ENCODE peak calls at places on chromosomes 7 and 10, in five cellular contexts. L, N, T, Y and O are unnamed samples.

GRCh38 chr7:32871624-32872371 is 19.8 kb downstream of the KBTBD2 start:
- DNase-seq in L (no peak), N (no peak), T (no peak), Y (no peak), O (no peak)

GRCh38 chr7:37524056-37524455 is 75.4 kb upstream of the ELMO1 start:
- DNase-seq in L (no peak), N (no peak), T (no peak), Y (no peak), O (no peak)

GRCh38 chr10:77669892-77670291 is 32.3 kb upstream of the KCNMA1 start:
- DNase-seq in L (no peak), N (no peak), T (no peak), Y (no peak), O (no peak)

GRCh38 chr10:46240684-46241565 is 45.9 kb upstream of the ANTXRL start:
- DNase-seq in L (no peak), N (no peak), T (no peak), Y (no peak), O (peak)

GRCh38 chr10:119283818-119284217 is 76.4 kb downstream of the GRK5 start:
- DNase-seq in L (no peak), N (no peak), T (no peak), Y (peak), O (no peak)

GRCh38 chr7:153066711-153067110 is 307.2 kb downstream of the ACTR3B start:
- DNase-seq in L (no peak), N (no peak), T (no peak), Y (no peak), O (no peak)

GRCh38 chr10:78385599-78385998 is 351.9 kb downstream of the RPS24 start:
- DNase-seq in L (no peak), N (no peak), T (no peak), Y (no peak), O (no peak)

GRCh38 chr7:4633012-4633411 is 49.1 kb upstream of the FOXK1 start:
- DNase-seq in L (no peak), N (peak), T (peak), Y (no peak), O (no peak)

GRCh38 chr7:40815022-40815421 is 680.2 kb downstream of the SUGCT start:
- DNase-seq in L (no peak), N (no peak), T (no peak), Y (no peak), O (no peak)

GRCh38 chr7:29865526-29865925 is 59.2 kb downstream of the WIPF3 start:
- DNase-seq in L (no peak), N (no peak), T (no peak), Y (no peak), O (no peak)

GRCh38 chr7:125599387-125599786 is 669.8 kb upstream of the POT1 start:
- DNase-seq in L (no peak), N (no peak), T (peak), Y (no peak), O (no peak)

GRCh38 chr10:72611783-72612182 is 14.1 kb downstream of the MICU1 start:
- DNase-seq in L (no peak), N (no peak), T (no peak), Y (no peak), O (no peak)

GRCh38 chr7:3067193-3067592 is 23.5 kb upstream of the CARD11 start:
- DNase-seq in L (no peak), N (no peak), T (no peak), Y (no peak), O (no peak)

GRCh38 chr7:137890449-137890916 is 43.7 kb upstream of the DGKI start:
- DNase-seq in L (no peak), N (no peak), T (no peak), Y (no peak), O (no peak)

GRCh38 chr7:135801045-135801693 is 52.6 kb upstream of the FAM180A start:
- DNase-seq in L (no peak), N (peak), T (peak), Y (no peak), O (no peak)

GRCh38 chr10:13404791-13405190 is 56.7 kb upstream of the SEPHS1 start:
- DNase-seq in L (no peak), N (no peak), T (no peak), Y (no peak), O (no peak)

GRCh38 chr10:48612241-48612943 is 7.5 kb upstream of the ARHGAP22 start:
- DNase-seq in L (no peak), N (no peak), T (no peak), Y (no peak), O (no peak)

GRCh38 chr10:120456143-120456625 is 843 bp upstream of the PLPP4 start:
- DNase-seq in L (no peak), N (peak), T (no peak), Y (no peak), O (peak)

GRCh38 chr10:10204415-10204814 is 813.3 kb upstream of the CELF2 start:
- DNase-seq in L (no peak), N (no peak), T (no peak), Y (no peak), O (no peak)

GRCh38 chr10:53754851-53755250 is 982.3 kb upstream of the MBL2 start:
- DNase-seq in L (no peak), N (peak), T (no peak), Y (no peak), O (no peak)

GRCh38 chr10:47048533-47048905 is 137.3 kb downstream of the PTPN20 start:
- DNase-seq in L (no peak), N (peak), T (no peak), Y (no peak), O (no peak)

GRCh38 chr10:58897708-58898107 is 278.7 kb upstream of the PHYHIPL start:
- DNase-seq in L (no peak), N (no peak), T (no peak), Y (no peak), O (no peak)

GRCh38 chr7:16083931-16084330 is 337.4 kb downstream of the CRPPA start:
- DNase-seq in L (no peak), N (peak), T (no peak), Y (no peak), O (no peak)

GRCh38 chr7:41374150-41374848 is 328.6 kb downstream of the INHBA start:
- DNase-seq in L (no peak), N (no peak), T (no peak), Y (no peak), O (no peak)

GRCh38 chr7:123747620-123748141 is 1.1 kb downstream of the WASL start:
- DNase-seq in L (peak), N (peak), T (no peak), Y (peak), O (no peak)

GRCh38 chr10:69045441-69046300 is 42.2 kb upstream of the SRGN start:
- DNase-seq in L (peak), N (no peak), T (no peak), Y (no peak), O (no peak)

GRCh38 chr7:108171164-108171563 is 41.0 kb upstream of the LAMB4 start:
- DNase-seq in L (no peak), N (peak), T (no peak), Y (no peak), O (no peak)

GRCh38 chr7:45695249-45695995 is 121.3 kb downstream of the ADCY1 start:
- DNase-seq in L (no peak), N (no peak), T (no peak), Y (no peak), O (no peak)

DNA sequence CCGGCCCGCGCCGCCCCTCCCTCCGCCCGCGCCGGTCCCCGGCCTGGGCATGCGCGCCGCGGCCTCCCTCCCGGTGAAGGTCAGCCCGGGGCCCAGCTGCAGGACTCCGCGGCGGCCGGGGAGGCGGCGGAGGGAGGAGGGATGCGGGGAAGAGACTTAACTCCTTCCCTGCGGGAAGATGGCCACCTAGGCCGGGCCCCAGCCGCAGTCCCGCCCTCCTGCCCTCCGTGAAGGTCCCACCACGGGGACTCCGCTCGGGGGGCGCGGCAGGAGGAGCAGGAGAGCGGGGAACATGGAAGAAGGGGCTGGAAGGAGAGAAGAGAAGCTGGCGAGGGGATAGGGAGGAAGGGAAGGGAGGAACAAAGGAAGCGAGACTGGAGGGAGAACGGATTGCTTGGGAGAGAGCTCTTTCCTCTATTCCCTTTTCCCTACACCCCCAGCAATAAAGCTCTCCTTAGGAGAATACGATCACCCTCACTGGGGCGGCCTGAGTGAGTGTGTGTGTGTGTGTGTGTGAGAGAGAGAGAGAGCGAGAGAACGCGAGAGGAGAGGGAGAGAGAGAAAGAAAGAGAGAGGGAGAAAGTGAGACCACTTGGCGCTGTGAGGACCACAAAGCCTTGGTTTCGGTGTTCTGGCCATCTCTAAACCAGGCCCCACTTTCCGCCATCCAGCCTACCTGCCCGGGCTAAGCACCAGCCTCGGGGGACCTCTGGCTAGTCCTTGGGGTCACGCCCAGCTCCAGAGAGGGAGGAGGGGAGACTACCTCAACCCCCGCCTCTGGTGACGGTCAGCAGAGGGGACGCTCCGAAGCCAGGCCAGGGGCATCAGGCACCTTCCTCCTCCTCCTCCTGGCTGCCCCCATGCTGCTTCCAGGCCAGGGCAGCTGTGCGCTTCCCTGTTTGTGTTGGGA is 3.7 kb upstream of the SMARCD3 start:
- DNase-seq in L (no peak), N (peak), T (no peak), Y (no peak), O (no peak)
- TF ChIP-seq POLR2AphosphoS5 in L (no peak), N (peak), T (no peak), Y (no peak), O (no peak)

GRCh38 chr10:24505759-24506158 is 217.9 kb downstream of the ARHGAP21 start:
- DNase-seq in L (no peak), N (no peak), T (no peak), Y (no peak), O (no peak)

GRCh38 chr10:24501312-24501711 is 222.4 kb downstream of the ARHGAP21 start:
- DNase-seq in L (no peak), N (no peak), T (no peak), Y (no peak), O (no peak)

DNA sequence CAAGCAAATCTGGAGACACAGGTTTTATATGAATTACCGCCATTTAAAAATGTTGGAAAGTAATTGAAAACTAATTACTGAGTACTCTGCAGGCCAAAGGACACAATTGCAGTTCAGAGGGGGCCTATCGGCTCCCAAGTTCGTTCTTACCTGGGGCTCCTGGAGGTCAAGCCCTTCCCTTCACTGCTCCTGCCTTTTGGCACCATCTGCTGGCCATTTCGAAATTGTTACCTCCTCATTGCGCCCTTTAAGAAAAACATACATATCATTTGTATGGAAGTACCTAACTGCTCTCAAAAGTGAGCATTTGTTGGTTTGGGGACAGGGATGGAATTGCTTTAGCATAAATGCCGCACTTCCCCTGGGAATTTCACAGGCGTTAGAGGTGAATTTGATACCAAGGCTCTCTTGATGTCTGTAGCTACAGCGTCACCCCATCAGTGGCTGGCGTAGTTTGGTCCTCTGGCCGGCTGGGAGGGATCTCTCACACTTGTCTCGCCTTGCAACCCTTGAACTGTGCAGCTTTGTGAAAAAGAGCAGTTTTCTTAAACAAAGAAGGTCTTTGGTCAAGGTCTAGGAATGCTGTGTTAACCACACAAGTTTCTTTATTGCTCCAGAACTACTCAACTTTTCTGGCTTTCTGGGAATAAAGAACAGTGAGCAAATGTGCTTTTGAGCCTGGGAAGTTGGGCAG is 219.9 kb downstream of the ARHGAP21 start:
- DNase-seq in L (no peak), N (peak), T (peak), Y (no peak), O (no peak)
- TF ChIP-seq CTCF in L (no peak), N (peak), T (peak), Y (peak), O (no peak)

DNA sequence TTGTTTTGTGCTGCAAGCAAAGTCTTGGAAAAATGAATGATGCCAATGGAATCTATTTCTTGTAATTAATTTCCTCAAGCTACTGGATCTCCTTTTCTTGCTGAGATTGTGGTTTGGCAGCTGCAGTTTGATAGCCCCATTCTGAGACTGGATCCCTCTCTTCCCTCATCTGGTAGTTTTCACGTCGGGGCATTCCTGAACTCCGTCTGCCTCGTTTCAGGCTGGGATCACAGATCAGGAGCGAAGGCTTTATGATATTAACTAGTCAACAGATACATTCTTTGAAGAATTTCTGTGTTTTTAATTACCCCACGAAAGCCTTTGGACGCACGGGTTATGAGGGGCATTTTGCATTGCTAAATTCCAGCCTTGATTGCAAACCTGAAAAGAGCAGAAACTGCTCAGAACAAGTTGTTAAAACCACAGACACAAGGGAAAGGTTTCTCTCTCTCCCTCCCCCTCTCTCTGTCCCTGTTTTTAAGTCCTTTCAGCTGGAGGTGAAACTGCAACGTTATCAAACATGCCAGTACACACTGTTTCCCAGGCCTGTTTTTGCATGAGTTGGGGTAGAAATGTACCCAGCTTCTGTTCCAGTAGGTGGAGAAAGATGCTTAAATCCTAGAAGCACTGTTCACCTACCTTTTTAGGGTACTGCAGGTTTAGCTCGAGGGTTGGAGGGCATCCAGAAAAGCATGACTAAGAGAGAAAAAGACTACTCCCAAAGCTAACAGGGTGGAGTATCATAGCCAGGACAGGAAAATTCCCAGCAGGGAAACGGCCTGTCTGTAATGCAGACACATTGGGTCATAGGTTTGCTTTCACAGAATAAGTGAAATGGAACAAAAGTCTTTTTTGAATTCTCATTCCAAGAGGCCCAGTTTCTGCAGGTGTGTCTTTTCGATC is 124.3 kb downstream of the CUX1 start:
- DNase-seq in L (no peak), N (no peak), T (peak), Y (no peak), O (no peak)
- TF ChIP-seq POLR2AphosphoS5 in L (no peak), N (no peak), T (no peak), Y (no peak), O (peak)

GRCh38 chr10:124292911-124293640 is 125.6 kb downstream of the OAT start:
- DNase-seq in L (no peak), N (no peak), T (no peak), Y (no peak), O (no peak)
- TF ChIP-seq CTCF in L (no peak), N (no peak), T (no peak), Y (no peak), O (no peak)

DNA sequence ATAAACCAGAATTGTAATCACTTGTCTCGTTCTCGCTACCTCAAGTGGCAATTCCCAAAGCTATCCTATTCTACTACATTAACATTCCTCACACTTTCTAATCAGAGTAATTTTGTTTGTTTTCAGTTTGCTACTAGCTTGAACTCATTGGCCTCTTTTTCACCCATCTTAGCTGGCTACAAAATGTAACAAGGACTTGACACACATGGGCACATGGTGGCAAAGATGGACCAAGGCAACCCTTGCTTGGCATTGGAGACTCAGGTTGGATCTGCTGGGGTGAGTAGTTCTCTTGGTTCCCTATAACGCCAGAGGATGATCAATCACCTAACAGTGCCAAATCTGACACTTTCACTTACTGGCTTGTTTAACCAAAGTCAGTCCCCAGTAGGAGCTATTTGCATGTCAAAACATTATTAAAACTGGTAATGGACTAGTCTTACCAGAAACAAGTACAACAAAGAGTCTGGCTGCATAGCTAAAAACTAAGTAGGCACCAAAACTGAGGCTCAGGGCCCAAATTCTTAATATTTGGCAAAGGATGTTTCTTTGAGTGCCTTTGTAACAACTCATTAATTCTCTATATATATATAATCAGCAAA is 1.9 kb downstream of the USP6NL start:
- DNase-seq in L (no peak), N (no peak), T (no peak), Y (no peak), O (no peak)
- TF ChIP-seq POLR2AphosphoS5 in L (no peak), N (no peak), T (no peak), Y (no peak), O (no peak)

DNA sequence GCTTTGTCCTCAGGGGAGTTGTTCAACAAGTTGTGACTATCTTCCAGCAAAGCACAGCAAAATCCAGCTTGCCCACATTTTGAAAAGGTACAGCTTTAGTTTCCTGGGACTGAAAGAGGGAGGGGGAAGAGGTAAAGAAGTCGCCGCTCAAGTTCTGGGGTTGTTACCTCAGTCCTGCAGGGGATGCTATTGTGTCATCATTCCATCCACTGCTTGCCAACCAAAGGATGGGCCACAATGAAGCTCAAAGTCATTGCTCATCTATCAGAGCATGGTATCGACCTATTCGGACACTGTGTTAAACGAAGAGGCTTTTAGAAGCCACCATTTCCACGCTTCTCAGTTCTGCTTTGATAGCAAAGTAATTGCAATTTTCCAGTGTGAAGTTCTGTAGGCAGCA is 34.3 kb downstream of the NPY start:
- DNase-seq in L (no peak), N (peak), T (peak), Y (no peak), O (no peak)
- TF ChIP-seq CTCF in L (no peak), N (peak), T (peak), Y (no peak), O (no peak)

DNA sequence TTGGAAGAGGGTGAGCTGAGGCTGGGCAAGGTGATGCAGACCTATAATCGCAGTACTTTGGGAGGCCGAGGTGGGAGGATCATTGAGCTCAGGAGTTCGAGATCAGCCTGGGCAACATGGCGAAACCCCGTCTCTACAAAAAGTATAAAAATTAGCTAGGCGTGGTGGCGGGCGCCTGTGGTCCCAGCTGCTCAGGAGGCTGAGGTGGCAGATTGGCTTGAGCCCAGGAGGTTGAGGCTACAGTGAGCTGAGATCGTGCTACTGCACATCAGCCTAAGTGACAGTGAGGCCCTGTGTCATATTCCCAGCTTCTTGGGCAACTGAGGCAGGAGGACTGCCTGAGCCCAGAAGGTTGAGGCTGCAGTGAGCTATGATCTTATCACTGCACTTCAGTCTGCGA is 13.6 kb downstream of the BMPR1A start:
- DNase-seq in L (no peak), N (no peak), T (no peak), Y (no peak), O (no peak)
- TF ChIP-seq POLR2AphosphoS5 in L (no peak), N (no peak), T (no peak), Y (no peak), O (no peak)

DNA sequence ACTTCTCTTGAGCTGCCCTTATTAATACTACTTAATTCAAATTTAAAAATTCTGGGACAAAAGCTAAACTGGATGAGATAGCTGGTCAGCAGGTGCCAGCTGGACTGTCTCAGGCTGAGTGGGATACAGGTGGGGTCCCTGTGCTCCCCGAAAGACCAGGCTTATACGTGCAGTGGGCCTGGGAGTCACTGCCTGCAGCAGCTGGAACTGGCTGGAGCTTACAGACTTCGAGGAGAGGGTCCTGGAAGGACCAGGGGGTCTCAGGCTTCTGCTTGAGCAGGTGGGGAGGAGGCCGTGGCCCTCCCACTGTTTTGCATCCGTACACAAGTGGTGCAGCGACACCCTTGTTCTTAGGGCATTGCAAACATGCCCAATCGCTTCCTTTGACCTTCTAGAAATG is 203.7 kb downstream of the GLRX3 start:
- DNase-seq in L (no peak), N (no peak), T (no peak), Y (no peak), O (peak)
- TF ChIP-seq CTCF in L (no peak), N (no peak), T (no peak), Y (no peak), O (no peak)